ENCODE peak calls at places on chromosomes 13 and 19, in seven cellular contexts. K, Z, T, H, R, L and A are unnamed samples.

GRCh38 chr19:12703056-12703455 is 6.6 kb upstream of the FBXW9 start:
- DNase-seq in K (no peak), Z (no peak), T (no peak), H (no peak), R (no peak), L (no peak), A (no peak)

GRCh38 chr13:71169125-71169524 is 697.9 kb downstream of the DACH1 start:
- DNase-seq in K (no peak), Z (no peak), T (no peak), H (no peak), R (no peak), L (no peak), A (no peak)

GRCh38 chr13:48403151-48403631 is 9.7 kb downstream of the LPAR6 start:
- DNase-seq in K (no peak), Z (no peak), T (no peak), H (no peak), R (no peak), L (no peak), A (no peak)

GRCh38 chr19:28500982-28501633 is 711.8 kb downstream of the UQCRFS1 start:
- DNase-seq in K (no peak), Z (no peak), T (no peak), H (no peak), R (no peak), L (no peak), A (no peak)

GRCh38 chr13:35489050-35489449 is 12.6 kb upstream of the MAB21L1 start:
- DNase-seq in K (no peak), Z (no peak), T (no peak), H (no peak), R (no peak), L (no peak), A (no peak)

GRCh38 chr19:13557756-13558398 is 51.6 kb upstream of the CACNA1A start:
- DNase-seq in K (no peak), Z (peak; percentile 26), T (peak; percentile 14), H (no peak), R (no peak), L (no peak), A (no peak)

GRCh38 chr13:107650081-107650701 is 565.1 kb downstream of the LIG4 start:
- DNase-seq in K (no peak), Z (peak; percentile 7), T (peak; percentile 35), H (no peak), R (peak; percentile 36), L (peak; percentile 16), A (peak; percentile 5)

GRCh38 chr19:28288850-28289249 is 924.1 kb downstream of the UQCRFS1 start:
- DNase-seq in K (no peak), Z (no peak), T (peak; percentile 68), H (no peak), R (no peak), L (no peak), A (no peak)

GRCh38 chr13:101522607-101523006 is 70.1 kb downstream of the ITGBL1 start:
- DNase-seq in K (no peak), Z (no peak), T (no peak), H (no peak), R (no peak), L (peak; percentile 49), A (no peak)

GRCh38 chr19:50435221-50435620 is 2.5 kb downstream of the MYBPC2 start:
- DNase-seq in K (no peak), Z (no peak), T (no peak), H (no peak), R (no peak), L (no peak), A (no peak)

GRCh38 chr19:38849147-38849745 is 540 bp downstream of the HNRNPL start:
- DNase-seq in K (peak; percentile 92), Z (peak; percentile 99), T (peak; percentile 97), H (peak; percentile 54), R (peak; percentile 99), L (peak; percentile 84), A (peak; percentile 92)

GRCh38 chr19:5355076-5355475 is 14.5 kb upstream of the PTPRS start:
- DNase-seq in K (no peak), Z (no peak), T (no peak), H (no peak), R (no peak), L (no peak), A (no peak)

GRCh38 chr19:2334426-2334825 is 5.9 kb downstream of the SPPL2B start:
- DNase-seq in K (no peak), Z (no peak), T (no peak), H (no peak), R (no peak), L (no peak), A (no peak)